ENCODE peak calls at places on chromosomes 7 and 10, in six cellular contexts. One of them, this sample, is unnamed.

GRCh38 chr7:40221836-40222235 is 87.0 kb downstream of the SUGCT start:
- DNase-seq in activated naive CD8-positive, alpha-beta T cell treated with anti-CD3 and anti-CD28 coated beads, Interleukin-2, amount 50 U/mL, for 16 hours: no peak
- DNase-seq in activated CD8-positive, alpha-beta memory T cell treated with anti-CD3 and anti-CD28 coated beads for 4 hours: no peak
- DNase-seq in sciatic nerve: no peak
- DNase-seq in germinal center: no peak
- DNase-seq in substantia nigra: no peak
- DNase-seq in this sample: no peak

GRCh38 chr7:4631664-4632171 is 50.4 kb upstream of the FOXK1 start:
- DNase-seq in activated naive CD8-positive, alpha-beta T cell treated with anti-CD3 and anti-CD28 coated beads, Interleukin-2, amount 50 U/mL, for 16 hours: no peak
- DNase-seq in activated CD8-positive, alpha-beta memory T cell treated with anti-CD3 and anti-CD28 coated beads for 4 hours: no peak
- DNase-seq in sciatic nerve: peak; percentile 87
- DNase-seq in germinal center: no peak
- DNase-seq in substantia nigra: peak; percentile 22
- DNase-seq in this sample: peak; percentile 69

GRCh38 chr7:135664046-135664589 is 1.8 kb downstream of the STMP1 start:
- DNase-seq in activated naive CD8-positive, alpha-beta T cell treated with anti-CD3 and anti-CD28 coated beads, Interleukin-2, amount 50 U/mL, for 16 hours: no peak
- DNase-seq in activated CD8-positive, alpha-beta memory T cell treated with anti-CD3 and anti-CD28 coated beads for 4 hours: no peak
- DNase-seq in sciatic nerve: no peak
- DNase-seq in germinal center: no peak
- DNase-seq in substantia nigra: no peak
- DNase-seq in this sample: no peak

GRCh38 chr7:111855161-111855841 is 293.0 kb upstream of the IMMP2L start:
- DNase-seq in activated naive CD8-positive, alpha-beta T cell treated with anti-CD3 and anti-CD28 coated beads, Interleukin-2, amount 50 U/mL, for 16 hours: no peak
- DNase-seq in activated CD8-positive, alpha-beta memory T cell treated with anti-CD3 and anti-CD28 coated beads for 4 hours: no peak
- DNase-seq in sciatic nerve: peak; percentile 60
- DNase-seq in germinal center: no peak
- DNase-seq in substantia nigra: peak; percentile 4
- DNase-seq in this sample: peak; percentile 37

GRCh38 chr10:13882112-13882711 is 295.4 kb downstream of the PRPF18 start:
- DNase-seq in activated naive CD8-positive, alpha-beta T cell treated with anti-CD3 and anti-CD28 coated beads, Interleukin-2, amount 50 U/mL, for 16 hours: no peak
- DNase-seq in activated CD8-positive, alpha-beta memory T cell treated with anti-CD3 and anti-CD28 coated beads for 4 hours: no peak
- DNase-seq in sciatic nerve: no peak
- DNase-seq in germinal center: no peak
- DNase-seq in substantia nigra: no peak
- DNase-seq in this sample: no peak

GRCh38 chr10:121406823-121407545 is 191.3 kb downstream of the FGFR2 start:
- DNase-seq in activated naive CD8-positive, alpha-beta T cell treated with anti-CD3 and anti-CD28 coated beads, Interleukin-2, amount 50 U/mL, for 16 hours: no peak
- DNase-seq in activated CD8-positive, alpha-beta memory T cell treated with anti-CD3 and anti-CD28 coated beads for 4 hours: no peak
- DNase-seq in sciatic nerve: no peak
- DNase-seq in germinal center: no peak
- DNase-seq in substantia nigra: peak; percentile 2
- DNase-seq in this sample: peak; percentile 40

GRCh38 chr7:16753932-16754571 is 497 bp downstream of the TSPAN13 start:
- DNase-seq in activated naive CD8-positive, alpha-beta T cell treated with anti-CD3 and anti-CD28 coated beads, Interleukin-2, amount 50 U/mL, for 16 hours: no peak
- DNase-seq in activated CD8-positive, alpha-beta memory T cell treated with anti-CD3 and anti-CD28 coated beads for 4 hours: no peak
- DNase-seq in sciatic nerve: peak; percentile 62
- DNase-seq in germinal center: peak; percentile 43
- DNase-seq in substantia nigra: no peak
- DNase-seq in this sample: peak; percentile 64

GRCh38 chr7:44279286-44279685 is 46.1 kb downstream of the CAMK2B start:
- DNase-seq in activated naive CD8-positive, alpha-beta T cell treated with anti-CD3 and anti-CD28 coated beads, Interleukin-2, amount 50 U/mL, for 16 hours: no peak
- DNase-seq in activated CD8-positive, alpha-beta memory T cell treated with anti-CD3 and anti-CD28 coated beads for 4 hours: no peak
- DNase-seq in sciatic nerve: peak; percentile 31
- DNase-seq in germinal center: no peak
- DNase-seq in substantia nigra: no peak
- DNase-seq in this sample: peak; percentile 1

GRCh38 chr7:139663608-139664177 is 114.1 kb downstream of the HIPK2 start:
- DNase-seq in activated naive CD8-positive, alpha-beta T cell treated with anti-CD3 and anti-CD28 coated beads, Interleukin-2, amount 50 U/mL, for 16 hours: no peak
- DNase-seq in activated CD8-positive, alpha-beta memory T cell treated with anti-CD3 and anti-CD28 coated beads for 4 hours: no peak
- DNase-seq in sciatic nerve: no peak
- DNase-seq in germinal center: no peak
- DNase-seq in substantia nigra: no peak
- DNase-seq in this sample: no peak

GRCh38 chr7:64557601-64558322 is 5.1 kb downstream of the ZNF680 start:
- DNase-seq in activated naive CD8-positive, alpha-beta T cell treated with anti-CD3 and anti-CD28 coated beads, Interleukin-2, amount 50 U/mL, for 16 hours: no peak
- DNase-seq in activated CD8-positive, alpha-beta memory T cell treated with anti-CD3 and anti-CD28 coated beads for 4 hours: no peak
- DNase-seq in sciatic nerve: no peak
- DNase-seq in germinal center: no peak
- DNase-seq in substantia nigra: no peak
- DNase-seq in this sample: no peak

GRCh38 chr7:42694894-42695553 is 216.8 kb downstream of the C7orf25 start:
- DNase-seq in activated naive CD8-positive, alpha-beta T cell treated with anti-CD3 and anti-CD28 coated beads, Interleukin-2, amount 50 U/mL, for 16 hours: no peak
- DNase-seq in activated CD8-positive, alpha-beta memory T cell treated with anti-CD3 and anti-CD28 coated beads for 4 hours: no peak
- DNase-seq in sciatic nerve: no peak
- DNase-seq in germinal center: no peak
- DNase-seq in substantia nigra: no peak
- DNase-seq in this sample: no peak

GRCh38 chr10:95504187-95504800 is 56.9 kb downstream of the SORBS1 start:
- DNase-seq in activated naive CD8-positive, alpha-beta T cell treated with anti-CD3 and anti-CD28 coated beads, Interleukin-2, amount 50 U/mL, for 16 hours: no peak
- DNase-seq in activated CD8-positive, alpha-beta memory T cell treated with anti-CD3 and anti-CD28 coated beads for 4 hours: no peak
- DNase-seq in sciatic nerve: no peak
- DNase-seq in germinal center: no peak
- DNase-seq in substantia nigra: no peak
- DNase-seq in this sample: no peak

This sample was measured in thyroid gland.